ENCODE peak calls at places on chromosomes 13 and 19, in six cellular contexts. One of them, this sample, is unnamed.

GRCh38 chr19:43446746-43447489 is 18.5 kb downstream of the LYPD3 start:
- DNase-seq in left ventricle myocardium inferior: peak
- DNase-seq in uterus: peak
- DNase-seq in heart left ventricle: peak
- DNase-seq in ascending aorta: peak
- DNase-seq in PC-3: peak
- DNase-seq in this sample: no peak

GRCh38 chr13:45073809-45074208 is 46.5 kb upstream of the GTF2F2 start:
- DNase-seq in uterus: no peak
- DNase-seq in heart left ventricle: no peak
- DNase-seq in ascending aorta: no peak
- DNase-seq in PC-3: no peak
- DNase-seq in left ventricle myocardium inferior: no peak
- DNase-seq in this sample: no peak

GRCh38 chr19:17389957-17390664 is 3.9 kb downstream of the CCDC194 start:
- DNase-seq in PC-3: no peak
- DNase-seq in heart left ventricle: no peak
- DNase-seq in left ventricle myocardium inferior: no peak
- DNase-seq in uterus: no peak
- DNase-seq in ascending aorta: no peak
- DNase-seq in this sample: no peak

GRCh38 chr13:35894636-35895035 is 236.5 kb downstream of the DCLK1 start:
- DNase-seq in left ventricle myocardium inferior: no peak
- DNase-seq in ascending aorta: no peak
- DNase-seq in PC-3: no peak
- DNase-seq in uterus: no peak
- DNase-seq in heart left ventricle: no peak
- DNase-seq in this sample: no peak

GRCh38 chr19:48568345-48568886 is 16.4 kb downstream of the SULT2B1 start:
- DNase-seq in ascending aorta: peak
- DNase-seq in heart left ventricle: peak
- DNase-seq in left ventricle myocardium inferior: peak
- DNase-seq in PC-3: peak
- DNase-seq in uterus: peak
- DNase-seq in this sample: peak

GRCh38 chr19:12723643-12724426 is at the start of gene TNPO2:
- DNase-seq in ascending aorta: no peak
- DNase-seq in heart left ventricle: peak
- DNase-seq in PC-3: peak
- DNase-seq in left ventricle myocardium inferior: peak
- DNase-seq in uterus: peak
- DNase-seq in this sample: no peak

GRCh38 chr13:98214008-98214643 is 37.1 kb upstream of the RNF113B start:
- DNase-seq in ascending aorta: no peak
- DNase-seq in heart left ventricle: no peak
- DNase-seq in uterus: peak
- DNase-seq in PC-3: peak
- DNase-seq in left ventricle myocardium inferior: no peak
- DNase-seq in this sample: no peak

GRCh38 chr13:49731766-49732165 is 40.5 kb upstream of the EBPL start:
- DNase-seq in uterus: no peak
- DNase-seq in left ventricle myocardium inferior: no peak
- DNase-seq in heart left ventricle: no peak
- DNase-seq in ascending aorta: no peak
- DNase-seq in PC-3: peak
- DNase-seq in this sample: no peak

GRCh38 chr13:53250272-53250875 is 221.8 kb downstream of the OLFM4 start:
- DNase-seq in left ventricle myocardium inferior: no peak
- DNase-seq in PC-3: peak
- DNase-seq in heart left ventricle: no peak
- DNase-seq in ascending aorta: no peak
- DNase-seq in uterus: no peak
- DNase-seq in this sample: no peak

GRCh38 chr13:50810998-50811397 is 32.5 kb downstream of the DLEU7 start:
- DNase-seq in PC-3: no peak
- DNase-seq in left ventricle myocardium inferior: no peak
- DNase-seq in ascending aorta: no peak
- DNase-seq in uterus: no peak
- DNase-seq in heart left ventricle: no peak
- DNase-seq in this sample: no peak

GRCh38 chr13:80359459-80360297 is 18.8 kb upstream of the SPRY2 start:
- DNase-seq in uterus: no peak
- DNase-seq in PC-3: no peak
- DNase-seq in ascending aorta: no peak
- DNase-seq in left ventricle myocardium inferior: no peak
- DNase-seq in heart left ventricle: no peak
- DNase-seq in this sample: no peak

GRCh38 chr13:41294914-41295313 is 16.2 kb upstream of the NAA16 start:
- DNase-seq in PC-3: no peak
- DNase-seq in left ventricle myocardium inferior: no peak
- DNase-seq in ascending aorta: no peak
- DNase-seq in uterus: no peak
- DNase-seq in heart left ventricle: no peak
- DNase-seq in this sample: no peak

GRCh38 chr13:26964278-26965057 is 203.9 kb upstream of the GPR12 start:
- DNase-seq in heart left ventricle: peak
- DNase-seq in PC-3: no peak
- DNase-seq in left ventricle myocardium inferior: no peak
- DNase-seq in uterus: no peak
- DNase-seq in ascending aorta: no peak
- DNase-seq in this sample: peak

GRCh38 chr13:43787998-43788397 is 1.2 kb upstream of the ENOX1 start:
- DNase-seq in PC-3: peak
- DNase-seq in heart left ventricle: no peak
- DNase-seq in left ventricle myocardium inferior: no peak
- DNase-seq in uterus: peak
- DNase-seq in ascending aorta: no peak
- DNase-seq in this sample: no peak

GRCh38 chr13:30463820-30464495 is 1.8 kb downstream of the HMGB1 start:
- DNase-seq in uterus: peak
- DNase-seq in heart left ventricle: peak
- DNase-seq in ascending aorta: no peak
- DNase-seq in PC-3: peak
- DNase-seq in left ventricle myocardium inferior: peak
- DNase-seq in this sample: peak

GRCh38 chr19:46962030-46962570 is 57.5 kb upstream of the NPAS1 start:
- DNase-seq in uterus: no peak
- DNase-seq in heart left ventricle: no peak
- DNase-seq in PC-3: no peak
- DNase-seq in left ventricle myocardium inferior: no peak
- DNase-seq in ascending aorta: no peak
- DNase-seq in this sample: no peak

GRCh38 chr13:42832341-42833153 is 51.2 kb downstream of the FAM216B start:
- DNase-seq in PC-3: peak
- DNase-seq in uterus: no peak
- DNase-seq in left ventricle myocardium inferior: no peak
- DNase-seq in heart left ventricle: no peak
- DNase-seq in ascending aorta: no peak
- DNase-seq in this sample: no peak

GRCh38 chr13:75446874-75447273 is 35.1 kb downstream of the TBC1D4 start:
- DNase-seq in uterus: no peak
- DNase-seq in heart left ventricle: no peak
- DNase-seq in PC-3: no peak
- DNase-seq in left ventricle myocardium inferior: no peak
- DNase-seq in ascending aorta: no peak
- DNase-seq in this sample: no peak

GRCh38 chr19:44551850-44552249 is 22.4 kb upstream of the CEACAM20 start:
- DNase-seq in heart left ventricle: no peak
- DNase-seq in left ventricle myocardium inferior: no peak
- DNase-seq in uterus: no peak
- DNase-seq in ascending aorta: no peak
- DNase-seq in PC-3: no peak
- DNase-seq in this sample: no peak

GRCh38 chr19:7654401-7654800 is 14.4 kb upstream of the RETN start:
- DNase-seq in left ventricle myocardium inferior: no peak
- DNase-seq in ascending aorta: no peak
- DNase-seq in uterus: no peak
- DNase-seq in PC-3: no peak
- DNase-seq in heart left ventricle: no peak
- DNase-seq in this sample: no peak

GRCh38 chr13:60352644-60353043 is 44.4 kb upstream of the TDRD3 start:
- DNase-seq in ascending aorta: no peak
- DNase-seq in PC-3: no peak
- DNase-seq in left ventricle myocardium inferior: no peak
- DNase-seq in uterus: no peak
- DNase-seq in heart left ventricle: no peak
- DNase-seq in this sample: no peak

GRCh38 chr13:60351326-60351725 is 45.7 kb upstream of the TDRD3 start:
- DNase-seq in ascending aorta: no peak
- DNase-seq in heart left ventricle: no peak
- DNase-seq in left ventricle myocardium inferior: no peak
- DNase-seq in uterus: no peak
- DNase-seq in PC-3: peak
- DNase-seq in this sample: no peak

GRCh38 chr13:60347174-60347573 is 49.8 kb upstream of the TDRD3 start:
- DNase-seq in uterus: no peak
- DNase-seq in left ventricle myocardium inferior: no peak
- DNase-seq in ascending aorta: no peak
- DNase-seq in PC-3: no peak
- DNase-seq in heart left ventricle: no peak
- DNase-seq in this sample: no peak

GRCh38 chr13:60348097-60348496 is 48.9 kb upstream of the TDRD3 start:
- DNase-seq in uterus: no peak
- DNase-seq in left ventricle myocardium inferior: no peak
- DNase-seq in heart left ventricle: no peak
- DNase-seq in ascending aorta: no peak
- DNase-seq in PC-3: no peak
- DNase-seq in this sample: no peak

DNA sequence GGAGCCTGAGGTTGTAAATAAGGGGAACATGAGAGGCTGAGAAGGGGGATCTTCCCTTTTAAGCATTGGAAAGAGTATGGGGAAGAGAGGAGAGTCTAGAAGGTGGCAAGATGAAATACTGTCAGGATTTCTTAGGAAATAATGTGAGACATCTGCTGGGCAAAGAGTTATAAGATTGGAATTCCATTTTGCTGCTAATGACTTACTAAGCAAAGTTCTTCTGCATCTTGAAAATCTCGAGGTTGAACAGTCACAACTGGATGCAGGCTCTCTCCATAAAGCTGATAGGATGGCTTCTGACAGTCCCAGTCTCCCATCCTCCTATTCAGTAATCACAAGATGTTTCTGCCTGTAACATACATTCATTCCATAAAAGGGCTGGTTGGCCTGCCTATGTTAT is 45.2 kb upstream of the TDRD3 start:
- DNase-seq in ascending aorta: no peak
- DNase-seq in left ventricle myocardium inferior: no peak
- DNase-seq in heart left ventricle: no peak
- DNase-seq in uterus: no peak
- DNase-seq in PC-3: no peak
- DNase-seq in this sample: no peak
- H3K27ac ChIP-seq in ascending aorta: no peak
- H3K27ac ChIP-seq in left ventricle myocardium inferior: no peak
- H3K27ac ChIP-seq in heart left ventricle: no peak
- H3K27ac ChIP-seq in uterus: no peak
- H3K27ac ChIP-seq in PC-3: no peak
- H3K27ac ChIP-seq in this sample: no peak

GRCh38 chr19:51417107-51417806 is at the start of gene SIGLEC10:
- DNase-seq in uterus: no peak
- DNase-seq in ascending aorta: no peak
- DNase-seq in left ventricle myocardium inferior: peak
- DNase-seq in heart left ventricle: peak
- DNase-seq in PC-3: peak
- DNase-seq in this sample: no peak

GRCh38 chr19:51421229-51422052 is 4.0 kb upstream of the SIGLEC10 start:
- DNase-seq in uterus: no peak
- DNase-seq in left ventricle myocardium inferior: no peak
- DNase-seq in ascending aorta: no peak
- DNase-seq in PC-3: no peak
- DNase-seq in heart left ventricle: no peak
- DNase-seq in this sample: no peak

GRCh38 chr19:51417807-51418152 is 338 bp upstream of the SIGLEC10 start:
- DNase-seq in uterus: no peak
- DNase-seq in heart left ventricle: no peak
- DNase-seq in ascending aorta: no peak
- DNase-seq in left ventricle myocardium inferior: no peak
- DNase-seq in PC-3: no peak
- DNase-seq in this sample: no peak

GRCh38 chr19:51418707-51419106 is 1.3 kb upstream of the SIGLEC10 start:
- DNase-seq in PC-3: no peak
- DNase-seq in left ventricle myocardium inferior: no peak
- DNase-seq in ascending aorta: no peak
- DNase-seq in heart left ventricle: no peak
- DNase-seq in uterus: no peak
- DNase-seq in this sample: no peak

DNA sequence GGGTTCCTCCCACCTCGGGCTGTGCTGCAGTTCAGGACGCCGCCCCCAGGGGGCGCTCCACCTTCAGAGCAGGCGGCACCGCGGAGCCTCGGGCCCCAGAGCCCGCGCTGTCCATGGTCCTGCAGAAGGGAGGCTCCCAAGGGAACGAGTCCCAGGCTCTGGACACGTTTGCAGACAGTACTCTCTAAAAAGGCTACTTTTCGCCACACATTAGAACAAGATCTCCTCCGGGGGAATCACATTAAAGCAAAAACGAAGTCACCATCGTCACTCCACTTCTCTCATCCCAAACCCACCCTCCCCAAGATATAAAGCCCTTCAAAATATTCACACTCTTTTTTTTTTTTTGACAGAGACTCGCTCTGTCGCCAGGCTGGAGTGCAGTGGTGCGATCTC is 4.6 kb upstream of the SIGLEC10 start:
- DNase-seq in PC-3: peak
- DNase-seq in uterus: no peak
- DNase-seq in ascending aorta: no peak
- DNase-seq in heart left ventricle: peak
- DNase-seq in left ventricle myocardium inferior: peak
- DNase-seq in this sample: no peak
- TF ChIP-seq CTCF in PC-3: peak
- TF ChIP-seq CTCF in uterus: peak
- TF ChIP-seq CTCF in ascending aorta: peak
- TF ChIP-seq CTCF in heart left ventricle: peak
- TF ChIP-seq CTCF in left ventricle myocardium inferior: peak
- TF ChIP-seq CTCF in this sample: peak

DNA sequence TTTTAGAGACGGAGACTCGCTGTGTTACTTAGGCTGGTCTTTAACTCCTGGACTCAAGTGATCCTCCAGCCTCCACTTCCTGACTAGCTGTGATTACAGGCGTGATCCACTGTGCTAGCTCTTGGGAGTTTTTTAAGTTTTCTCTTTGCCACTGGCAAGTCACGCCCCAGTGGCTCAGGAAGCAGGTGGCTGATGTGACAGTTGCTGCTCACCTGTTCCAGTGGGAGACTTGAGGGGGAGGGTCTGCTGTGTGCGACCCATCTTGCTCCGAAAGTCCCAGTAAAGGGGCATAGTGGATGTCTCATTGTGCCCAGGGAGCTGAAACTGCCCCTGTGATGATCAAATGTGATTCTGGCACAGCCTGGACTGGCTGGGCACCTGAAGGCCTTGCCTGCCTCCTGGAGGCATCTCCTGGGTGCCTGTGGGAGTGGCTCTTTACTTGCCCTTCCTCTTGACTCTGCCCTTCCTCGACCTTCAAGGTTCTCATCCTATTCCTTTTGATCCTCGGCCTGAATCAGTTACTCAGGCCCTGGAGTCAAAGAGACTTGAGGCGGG is 7.8 kb downstream of the SMARCA4 start:
- DNase-seq in uterus: no peak
- DNase-seq in heart left ventricle: no peak
- DNase-seq in left ventricle myocardium inferior: no peak
- DNase-seq in PC-3: no peak
- DNase-seq in ascending aorta: no peak
- DNase-seq in this sample: no peak
- H3K4me3 ChIP-seq in uterus: no peak
- H3K4me3 ChIP-seq in heart left ventricle: no peak
- H3K4me3 ChIP-seq in left ventricle myocardium inferior: no peak
- H3K4me3 ChIP-seq in PC-3: no peak
- H3K4me3 ChIP-seq in ascending aorta: no peak
- H3K4me3 ChIP-seq in this sample: no peak

GRCh38 chr19:40441719-40442253 is 2.3 kb downstream of the SERTAD3 start:
- DNase-seq in uterus: no peak
- DNase-seq in heart left ventricle: no peak
- DNase-seq in PC-3: no peak
- DNase-seq in ascending aorta: no peak
- DNase-seq in left ventricle myocardium inferior: no peak
- DNase-seq in this sample: no peak
- H3K27ac ChIP-seq in uterus: peak
- H3K27ac ChIP-seq in heart left ventricle: no peak
- H3K27ac ChIP-seq in PC-3: no peak
- H3K27ac ChIP-seq in ascending aorta: peak
- H3K27ac ChIP-seq in left ventricle myocardium inferior: peak
- H3K27ac ChIP-seq in this sample: peak